ENCODE peak calls at places on chromosome 5, in ten cellular contexts. X is hippocampal formation; I is activated T-cell treated with anti-CD3 and anti-CD28 coated beads for 24 hours; F is neural progenitor cell; P is left lobe of liver; C is activated CD8-positive, alpha-beta memory T cell treated with anti-CD3 and anti-CD28 coated beads, Interleukin-2, amount 50 U/mL, for 48 hours; B is hypothalamus; N is A549; S is posterior cingulate gyrus; L is SW480. O is an unnamed sample.
A peak's percentile ranks its signal among the peaks of the same experiment; 100 is the strongest.

GRCh38 chr5:96324708-96325107 is 108.3 kb downstream of the PCSK1 start:
- DNase-seq in X (no peak), I (no peak), F (no peak), P (no peak), C (no peak), B (no peak), N (peak; percentile 10), S (no peak), L (peak; percentile 10), O (no peak)

GRCh38 chr5:179889885-179890284 is 17.8 kb downstream of the TBC1D9B start:
- DNase-seq in X (no peak), I (no peak), F (no peak), P (no peak), C (no peak), B (no peak), N (no peak), S (no peak), L (no peak), O (no peak)

GRCh38 chr5:96783326-96783725 is 24.4 kb downstream of the ERAP1 start:
- DNase-seq in X (no peak), I (no peak), F (no peak), P (no peak), C (no peak), B (no peak), N (no peak), S (no peak), L (no peak), O (no peak)

GRCh38 chr5:104472811-104473210 is 910.2 kb upstream of the NUDT12 start:
- DNase-seq in X (no peak), I (no peak), F (no peak), P (no peak), C (no peak), B (no peak), N (no peak), S (no peak), L (no peak), O (no peak)

GRCh38 chr5:148730272-148730954 is 76.1 kb upstream of the HTR4 start:
- DNase-seq in X (no peak), I (no peak), F (no peak), P (no peak), C (no peak), B (no peak), N (no peak), S (no peak), L (no peak), O (no peak)

GRCh38 chr5:178361657-178362445 is 129.2 kb upstream of the PHYKPL start:
- DNase-seq in X (no peak), I (no peak), F (no peak), P (no peak), C (no peak), B (no peak), N (no peak), S (peak; percentile 15), L (peak; percentile 31), O (no peak)

GRCh38 chr5:140926211-140926902 is at the start of gene PCDHAC1:
- DNase-seq in X (peak; percentile 55), I (no peak), F (peak; percentile 98), P (peak; percentile 71), C (peak; percentile 69), B (peak; percentile 32), N (peak; percentile 76), S (peak; percentile 81), L (peak; percentile 86), O (no peak)

GRCh38 chr5:99275128-99275527 is 346.3 kb upstream of the CHD1 start:
- DNase-seq in X (no peak), I (no peak), F (no peak), P (no peak), C (no peak), B (no peak), N (no peak), S (no peak), L (no peak), O (no peak)

GRCh38 chr5:123422433-123423277 is 548 bp downstream of the CEP120 start:
- DNase-seq in X (peak; percentile 4), I (peak; percentile 10), F (peak; percentile 46), P (no peak), C (no peak), B (no peak), N (peak; percentile 31), S (no peak), L (peak; percentile 47), O (no peak)